ENCODE peak calls at places on chromosomes 12 and 14, in five cellular contexts. U is dermis blood vessel endothelial cell, H is nephron progenitor cell, C is kidney epithelial cell, T is aorta. A is an unnamed sample.

GRCh38 chr12:48881652-48882324 is 16.1 kb upstream of the RND1 start:
- DNase-seq in U (no peak), H (no peak), C (no peak), T (no peak), A (no peak)

GRCh38 chr12:3020850-3021435 is 56.2 kb upstream of the TSPAN9 start:
- DNase-seq in U (no peak), H (no peak), C (no peak), T (no peak), A (no peak)

GRCh38 chr12:120062976-120063579 is 53.5 kb downstream of the RAB35 start:
- DNase-seq in U (no peak), H (no peak), C (no peak), T (no peak), A (no peak)

GRCh38 chr14:29851397-29851796 is 76.2 kb downstream of the PRKD1 start:
- DNase-seq in U (no peak), H (no peak), C (no peak), T (no peak), A (no peak)

GRCh38 chr12:124581299-124581698 is 13.9 kb upstream of the NCOR2 start:
- DNase-seq in U (peak; percentile 85), H (no peak), C (no peak), T (no peak), A (no peak)

GRCh38 chr12:1595026-1595561 is 713 bp upstream of the FBXL14 start:
- DNase-seq in U (no peak), H (no peak), C (no peak), T (peak; percentile 61), A (no peak)

GRCh38 chr12:27123642-27124041 is 41.3 kb upstream of the C12orf71 start:
- DNase-seq in U (peak; percentile 49), H (no peak), C (no peak), T (no peak), A (peak; percentile 4)

GRCh38 chr14:55127491-55127951 is 1.5 kb upstream of the LGALS3 start:
- DNase-seq in U (no peak), H (no peak), C (peak; percentile 82), T (no peak), A (no peak)

GRCh38 chr14:94011795-94012194 is 14.3 kb upstream of the OTUB2 start:
- DNase-seq in U (peak; percentile 28), H (no peak), C (no peak), T (no peak), A (no peak)

GRCh38 chr12:29234552-29234951 is 85.5 kb downstream of the FAR2 start:
- DNase-seq in U (no peak), H (no peak), C (no peak), T (no peak), A (no peak)

GRCh38 chr12:115763376-115763775 is 514.1 kb downstream of the MED13L start:
- DNase-seq in U (no peak), H (no peak), C (no peak), T (no peak), A (no peak)

GRCh38 chr12:15000575-15000974 is 27.7 kb downstream of the PDE6H start:
- DNase-seq in U (no peak), H (no peak), C (no peak), T (no peak), A (no peak)

GRCh38 chr12:124695861-124696260 is 128.4 kb upstream of the NCOR2 start:
- DNase-seq in U (peak; percentile 41), H (no peak), C (no peak), T (peak; percentile 38), A (peak; percentile 47)

GRCh38 chr14:90698379-90698869 is 117.8 kb downstream of the TTC7B start:
- DNase-seq in U (peak; percentile 80), H (no peak), C (peak; percentile 35), T (peak; percentile 79), A (peak; percentile 78)

GRCh38 chr12:67991158-67991557 is 1.9 kb downstream of the IFNG-AS1 start:
- DNase-seq in U (no peak), H (no peak), C (no peak), T (no peak), A (no peak)

GRCh38 chr12:105876426-105876927 is 262.3 kb downstream of the NUAK1 start:
- DNase-seq in U (no peak), H (no peak), C (no peak), T (no peak), A (no peak)

GRCh38 chr12:87756111-87756510 is 273.1 kb downstream of the C12orf50 start:
- DNase-seq in U (no peak), H (no peak), C (peak; percentile 84), T (no peak), A (no peak)

GRCh38 chr12:54650409-54650808 is 2.2 kb upstream of the DCD start:
- DNase-seq in U (no peak), H (no peak), C (no peak), T (no peak), A (no peak)